ENCODE peak calls at places on chromosomes 11 and 22, in six cellular contexts. Z, V, E, F, Y and J are unnamed samples.

GRCh38 chr11:94134651-94135512 is 6.2 kb downstream of the PANX1 start:
- DNase-seq in Z (no peak), V (peak; percentile 96), E (peak; percentile 82), F (peak; percentile 66), Y (peak; percentile 86), J (peak; percentile 85)

GRCh38 chr11:45148276-45148675 is 1.8 kb downstream of the PRDM11 start:
- DNase-seq in Z (peak; percentile 0), V (no peak), E (no peak), F (no peak), Y (peak; percentile 45), J (no peak)

GRCh38 chr11:120337133-120337895 is 1.1 kb downstream of the ARHGEF12 start:
- DNase-seq in Z (peak; percentile 32), V (peak; percentile 47), E (peak; percentile 30), F (peak; percentile 48), Y (peak; percentile 80), J (peak; percentile 42)

GRCh38 chr11:34468209-34468841 is 29.6 kb downstream of the CAT start:
- DNase-seq in Z (no peak), V (peak; percentile 53), E (peak; percentile 35), F (peak; percentile 38), Y (peak; percentile 65), J (peak; percentile 23)

GRCh38 chr11:44110231-44110679 is 14.8 kb downstream of the EXT2 start:
- DNase-seq in Z (peak; percentile 43), V (peak; percentile 60), E (peak; percentile 47), F (peak; percentile 54), Y (peak; percentile 80), J (peak; percentile 61)

GRCh38 chr11:707817-708420 is 1.9 kb downstream of the EPS8L2 start:
- DNase-seq in Z (no peak), V (no peak), E (no peak), F (peak; percentile 66), Y (no peak), J (no peak)

GRCh38 chr22:47914481-47915097 is 1152.1 kb downstream of the TBC1D22A start:
- DNase-seq in Z (no peak), V (no peak), E (no peak), F (no peak), Y (no peak), J (no peak)

GRCh38 chr11:33636104-33636503 is 64.5 kb downstream of the C11orf91 start:
- DNase-seq in Z (no peak), V (peak; percentile 64), E (peak; percentile 30), F (no peak), Y (no peak), J (peak; percentile 78)

GRCh38 chr11:64409707-64410395 is 50.9 kb downstream of the RPS6KA4 start:
- DNase-seq in Z (no peak), V (no peak), E (peak; percentile 36), F (peak; percentile 35), Y (no peak), J (no peak)

GRCh38 chr22:31350410-31350863 is 4.3 kb upstream of the PATZ1 start:
- DNase-seq in Z (peak; percentile 91), V (peak; percentile 33), E (peak; percentile 18), F (peak; percentile 88), Y (peak; percentile 88), J (peak; percentile 31)

GRCh38 chr11:33847251-33847650 is 44.6 kb downstream of the LMO2 start:
- DNase-seq in Z (no peak), V (peak; percentile 55), E (no peak), F (no peak), Y (no peak), J (no peak)

GRCh38 chr11:114056409-114056808 is 3.1 kb upstream of the ZBTB16 start:
- DNase-seq in Z (no peak), V (no peak), E (no peak), F (no peak), Y (no peak), J (no peak)

GRCh38 chr11:45079943-45080719 is 66.3 kb upstream of the PRDM11 start:
- DNase-seq in Z (no peak), V (no peak), E (no peak), F (peak; percentile 42), Y (no peak), J (no peak)

GRCh38 chr11:134742228-134742612 is 330.2 kb upstream of the B3GAT1 start:
- DNase-seq in Z (no peak), V (no peak), E (peak; percentile 46), F (no peak), Y (peak; percentile 39), J (peak; percentile 37)

GRCh38 chr11:71206186-71206585 is 46.2 kb downstream of the SHANK2 start:
- DNase-seq in Z (no peak), V (peak; percentile 49), E (peak; percentile 46), F (peak; percentile 44), Y (no peak), J (peak; percentile 1)

GRCh38 chr11:107830915-107831540 is 27.6 kb downstream of the SLC35F2 start:
- DNase-seq in Z (no peak), V (no peak), E (no peak), F (peak; percentile 53), Y (no peak), J (no peak)

GRCh38 chr11:44257338-44258189 is 52.4 kb downstream of the ALX4 start:
- DNase-seq in Z (no peak), V (no peak), E (no peak), F (no peak), Y (peak; percentile 47), J (no peak)

GRCh38 chr22:28952857-28953256 is 69.5 kb downstream of the ZNRF3 start:
- DNase-seq in Z (no peak), V (peak; percentile 60), E (peak; percentile 44), F (no peak), Y (no peak), J (peak; percentile 25)

GRCh38 chr22:47446821-47447810 is 684.7 kb downstream of the TBC1D22A start:
- DNase-seq in Z (no peak), V (no peak), E (no peak), F (no peak), Y (no peak), J (no peak)

GRCh38 chr22:22703715-22704114 is 59.3 kb downstream of the GGTLC2 start:
- DNase-seq in Z (no peak), V (peak; percentile 92), E (peak; percentile 80), F (no peak), Y (peak; percentile 11), J (peak; percentile 73)

GRCh38 chr11:57792060-57792541 is 30.5 kb downstream of the CTNND1 start:
- DNase-seq in Z (no peak), V (no peak), E (peak; percentile 42), F (peak; percentile 84), Y (peak; percentile 83), J (no peak)

GRCh38 chr11:925496-926301 is at the start of gene AP2A2:
- DNase-seq in Z (peak; percentile 85), V (peak; percentile 97), E (peak; percentile 88), F (peak; percentile 90), Y (peak; percentile 91), J (peak; percentile 91)

GRCh38 chr22:28829358-28830181 is 29.2 kb upstream of the XBP1 start:
- DNase-seq in Z (peak; percentile 49), V (peak; percentile 90), E (peak; percentile 81), F (peak; percentile 87), Y (peak; percentile 94), J (peak; percentile 84)

GRCh38 chr22:49788492-49788891 is 39.2 kb downstream of the BRD1 start:
- DNase-seq in Z (no peak), V (peak; percentile 34), E (peak; percentile 21), F (peak; percentile 51), Y (peak; percentile 88), J (peak; percentile 37)

GRCh38 chr22:49787861-49788260 is 39.8 kb downstream of the BRD1 start:
- DNase-seq in Z (no peak), V (no peak), E (no peak), F (no peak), Y (no peak), J (no peak)

GRCh38 chr22:49791682-49792081 is 36.0 kb downstream of the BRD1 start:
- DNase-seq in Z (no peak), V (no peak), E (no peak), F (no peak), Y (no peak), J (no peak)

GRCh38 chr22:49790912-49791311 is 36.8 kb downstream of the BRD1 start:
- DNase-seq in Z (no peak), V (peak; percentile 43), E (no peak), F (no peak), Y (no peak), J (no peak)

GRCh38 chr22:49789289-49790141 is 38.2 kb downstream of the BRD1 start:
- DNase-seq in Z (no peak), V (peak; percentile 74), E (peak; percentile 53), F (peak; percentile 23), Y (peak; percentile 77), J (peak; percentile 63)
- H3K4me3 ChIP-seq in Z (no peak overlapping the region), V (no peak overlapping the region), E (no peak overlapping the region), F (no peak overlapping the region), Y (no peak overlapping the region), J (no peak overlapping the region)

GRCh38 chr22:43956805-43957463 is 1.7 kb downstream of the SAMM50 start:
- DNase-seq in Z (no peak), V (no peak), E (no peak), F (no peak), Y (no peak), J (peak; percentile 65)

GRCh38 chr22:43953988-43954771 is 1.1 kb upstream of the SAMM50 start:
- DNase-seq in Z (no peak), V (peak; percentile 15), E (no peak), F (no peak), Y (no peak), J (no peak)

GRCh38 chr22:43956383-43956782 is 1.1 kb downstream of the SAMM50 start:
- DNase-seq in Z (no peak), V (peak; percentile 7), E (no peak), F (no peak), Y (no peak), J (peak; percentile 4)

GRCh38 chr22:43955883-43956286 is 643 bp downstream of the SAMM50 start:
- DNase-seq in Z (no peak), V (peak; percentile 33), E (peak; percentile 13), F (no peak), Y (no peak), J (peak; percentile 18)

DNA sequence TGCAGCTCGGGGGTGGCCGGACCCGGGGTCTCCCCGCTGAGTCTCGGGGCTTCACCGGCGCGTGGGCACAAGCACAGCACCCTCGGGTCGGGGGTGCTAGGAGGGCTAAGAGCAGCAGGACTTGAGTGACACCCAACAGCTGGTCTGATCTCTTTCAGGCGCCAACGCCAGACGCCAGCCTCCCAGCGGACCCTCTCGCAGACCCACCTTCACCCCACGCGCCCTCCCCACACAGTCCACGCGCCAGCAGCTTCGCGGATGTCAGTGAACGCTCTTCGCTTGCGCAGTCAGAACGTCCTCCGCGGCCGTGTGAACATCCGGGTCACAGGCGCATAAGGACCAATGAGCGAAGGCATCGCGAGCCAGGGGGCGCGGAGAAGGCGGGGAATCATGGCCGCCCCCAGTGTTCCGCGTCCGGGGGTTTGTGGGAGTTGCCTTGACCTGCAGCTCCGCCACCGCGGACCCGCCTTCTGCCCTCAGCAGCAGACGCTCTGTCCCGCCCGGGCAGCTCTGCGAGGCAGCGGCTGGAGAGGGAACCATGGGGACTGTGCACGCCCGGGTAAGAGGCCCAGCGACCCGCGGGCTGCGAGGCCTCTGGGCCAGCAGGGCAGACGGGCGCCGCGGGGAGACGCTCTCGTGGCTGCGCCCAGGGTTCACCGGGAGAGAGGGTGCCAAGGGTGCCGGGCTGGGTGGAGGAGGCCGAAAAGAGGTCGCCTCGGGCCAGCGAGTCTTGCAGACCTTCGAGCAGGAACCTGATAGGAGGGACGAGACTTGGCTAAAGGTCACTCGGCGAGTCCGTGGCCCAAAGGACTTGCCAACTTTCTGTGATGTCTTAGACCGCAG is at the start of gene SAMM50:
- DNase-seq in Z (peak; percentile 93), V (peak; percentile 98), E (peak; percentile 87), F (peak; percentile 92), Y (peak; percentile 96), J (peak; percentile 92)
- TF ChIP-seq CTCF in Z (peak; percentile 52), V (peak; percentile 5), E (no peak), F (no peak), Y (peak; percentile 7), J (no peak)

GRCh38 chr11:70184396-70184795 is 18.7 kb upstream of the FADD start:
- DNase-seq in Z (no peak), V (no peak), E (no peak), F (no peak), Y (no peak), J (no peak)
- H3K4me3 ChIP-seq in Z (no peak overlapping the region), V (no peak overlapping the region), E (no peak overlapping the region), F (no peak overlapping the region), Y (no peak overlapping the region), J (no peak overlapping the region)

GRCh38 chr11:126968915-126969314 is 31.7 kb downstream of the KIRREL3 start:
- DNase-seq in Z (no peak), V (peak; percentile 23), E (no peak), F (no peak), Y (no peak), J (no peak)
- TF ChIP-seq CTCF in Z (no peak), V (no peak), E (no peak), F (no peak), Y (no peak), J (no peak)